ENCODE peak calls at places on chromosomes 13 and 19, in nine cellular contexts. One of them, this sample, is unnamed.

GRCh38 chr13:99873832-99874430 is 97.6 kb downstream of the ZIC5 start:
- DNase-seq in AG10803: no peak
- DNase-seq in heart right ventricle: no peak
- DNase-seq in AG04450: no peak
- DNase-seq in HepG2: no peak
- DNase-seq in thoracic aorta: no peak
- DNase-seq in GM23338: no peak
- DNase-seq in fibroblast of lung: no peak
- DNase-seq in dorsolateral prefrontal cortex: no peak
- DNase-seq in this sample: no peak

GRCh38 chr13:110244096-110244830 is 62.7 kb downstream of the COL4A1 start:
- DNase-seq in fibroblast of lung: peak
- DNase-seq in HepG2: no peak
- DNase-seq in AG10803: peak
- DNase-seq in dorsolateral prefrontal cortex: no peak
- DNase-seq in GM23338: no peak
- DNase-seq in thoracic aorta: no peak
- DNase-seq in heart right ventricle: no peak
- DNase-seq in AG04450: no peak
- DNase-seq in this sample: no peak

GRCh38 chr13:19818223-19818842 is 35.6 kb upstream of the PSPC1 start:
- DNase-seq in heart right ventricle: peak
- DNase-seq in AG10803: no peak
- DNase-seq in dorsolateral prefrontal cortex: no peak
- DNase-seq in thoracic aorta: no peak
- DNase-seq in fibroblast of lung: no peak
- DNase-seq in HepG2: peak
- DNase-seq in AG04450: no peak
- DNase-seq in GM23338: peak
- DNase-seq in this sample: peak

GRCh38 chr13:114069376-114070097 is 62.9 kb downstream of the RASA3 start:
- DNase-seq in AG10803: no peak
- DNase-seq in fibroblast of lung: no peak
- DNase-seq in heart right ventricle: no peak
- DNase-seq in thoracic aorta: no peak
- DNase-seq in AG04450: no peak
- DNase-seq in HepG2: no peak
- DNase-seq in GM23338: no peak
- DNase-seq in dorsolateral prefrontal cortex: no peak
- DNase-seq in this sample: no peak

GRCh38 chr13:110957181-110957884 is 42.5 kb upstream of the ANKRD10 start:
- DNase-seq in thoracic aorta: no peak
- DNase-seq in dorsolateral prefrontal cortex: no peak
- DNase-seq in AG04450: no peak
- DNase-seq in AG10803: no peak
- DNase-seq in GM23338: peak
- DNase-seq in fibroblast of lung: peak
- DNase-seq in heart right ventricle: no peak
- DNase-seq in HepG2: peak
- DNase-seq in this sample: no peak

GRCh38 chr19:5046339-5047039 is 77.6 kb downstream of the KDM4B start:
- DNase-seq in fibroblast of lung: no peak
- DNase-seq in dorsolateral prefrontal cortex: no peak
- DNase-seq in GM23338: no peak
- DNase-seq in HepG2: peak
- DNase-seq in AG04450: no peak
- DNase-seq in AG10803: peak
- DNase-seq in heart right ventricle: no peak
- DNase-seq in thoracic aorta: no peak
- DNase-seq in this sample: no peak

GRCh38 chr13:101514695-101515275 is 62.3 kb downstream of the ITGBL1 start:
- DNase-seq in thoracic aorta: no peak
- DNase-seq in HepG2: peak
- DNase-seq in GM23338: peak
- DNase-seq in AG10803: peak
- DNase-seq in AG04450: peak
- DNase-seq in heart right ventricle: no peak
- DNase-seq in fibroblast of lung: peak
- DNase-seq in dorsolateral prefrontal cortex: peak
- DNase-seq in this sample: no peak

GRCh38 chr13:27024062-27024461 is 147.5 kb downstream of the USP12 start:
- DNase-seq in HepG2: no peak
- DNase-seq in fibroblast of lung: no peak
- DNase-seq in heart right ventricle: no peak
- DNase-seq in dorsolateral prefrontal cortex: no peak
- DNase-seq in AG10803: no peak
- DNase-seq in thoracic aorta: no peak
- DNase-seq in GM23338: no peak
- DNase-seq in AG04450: no peak
- DNase-seq in this sample: no peak

GRCh38 chr19:47520343-47520806 is 5.5 kb upstream of the NAPA start:
- DNase-seq in AG10803: no peak
- DNase-seq in AG04450: no peak
- DNase-seq in thoracic aorta: no peak
- DNase-seq in dorsolateral prefrontal cortex: no peak
- DNase-seq in GM23338: no peak
- DNase-seq in heart right ventricle: no peak
- DNase-seq in fibroblast of lung: no peak
- DNase-seq in HepG2: peak
- DNase-seq in this sample: no peak

GRCh38 chr19:47518139-47518538 is 3.3 kb upstream of the NAPA start:
- DNase-seq in HepG2: no peak
- DNase-seq in thoracic aorta: no peak
- DNase-seq in AG10803: no peak
- DNase-seq in fibroblast of lung: no peak
- DNase-seq in AG04450: no peak
- DNase-seq in dorsolateral prefrontal cortex: no peak
- DNase-seq in GM23338: no peak
- DNase-seq in heart right ventricle: no peak
- DNase-seq in this sample: no peak

GRCh38 chr19:47520839-47521238 is 6.0 kb upstream of the NAPA start:
- DNase-seq in GM23338: no peak
- DNase-seq in fibroblast of lung: no peak
- DNase-seq in HepG2: no peak
- DNase-seq in AG10803: no peak
- DNase-seq in AG04450: no peak
- DNase-seq in thoracic aorta: no peak
- DNase-seq in heart right ventricle: no peak
- DNase-seq in dorsolateral prefrontal cortex: no peak
- DNase-seq in this sample: no peak

GRCh38 chr19:47521473-47522180 is 6.8 kb upstream of the NAPA start:
- DNase-seq in GM23338: no peak
- DNase-seq in fibroblast of lung: no peak
- DNase-seq in thoracic aorta: no peak
- DNase-seq in heart right ventricle: no peak
- DNase-seq in AG04450: no peak
- DNase-seq in AG10803: no peak
- DNase-seq in HepG2: no peak
- DNase-seq in dorsolateral prefrontal cortex: no peak
- DNase-seq in this sample: no peak

DNA sequence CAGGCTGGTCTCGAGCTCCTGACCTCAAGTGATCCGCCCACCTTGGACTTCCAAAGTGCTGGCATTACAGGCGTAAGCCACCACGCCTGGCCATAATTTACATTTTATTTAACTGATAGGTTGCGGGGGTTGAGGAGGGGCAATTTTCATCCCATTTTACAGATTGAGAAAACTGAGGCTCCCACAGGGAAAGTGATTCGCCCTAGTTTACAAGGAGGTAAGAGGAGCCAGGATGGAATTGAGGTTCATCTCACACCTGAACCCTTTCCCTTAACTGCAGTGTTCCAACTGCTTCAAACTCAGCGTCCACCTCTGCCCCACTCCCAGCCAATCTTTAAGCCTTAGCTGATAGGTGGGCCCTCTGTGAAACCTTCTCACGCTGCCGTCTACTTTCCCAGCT is 4.0 kb upstream of the NAPA start:
- DNase-seq in heart right ventricle: no peak
- DNase-seq in AG04450: no peak
- DNase-seq in fibroblast of lung: no peak
- DNase-seq in thoracic aorta: no peak
- DNase-seq in GM23338: no peak
- DNase-seq in HepG2: no peak
- DNase-seq in dorsolateral prefrontal cortex: no peak
- DNase-seq in AG10803: no peak
- DNase-seq in this sample: no peak
- H3K4me3 ChIP-seq in heart right ventricle: no peak
- H3K4me3 ChIP-seq in AG04450: no peak
- H3K4me3 ChIP-seq in fibroblast of lung: no peak
- H3K4me3 ChIP-seq in thoracic aorta: no peak
- H3K4me3 ChIP-seq in GM23338: no peak
- H3K4me3 ChIP-seq in HepG2: no peak
- H3K4me3 ChIP-seq in dorsolateral prefrontal cortex: no peak
- H3K4me3 ChIP-seq in AG10803: no peak
- H3K4me3 ChIP-seq in this sample: no peak

GRCh38 chr13:49629947-49630346 is 1.6 kb downstream of the ARL11 start:
- DNase-seq in AG04450: no peak
- DNase-seq in thoracic aorta: no peak
- DNase-seq in dorsolateral prefrontal cortex: no peak
- DNase-seq in heart right ventricle: no peak
- DNase-seq in AG10803: no peak
- DNase-seq in HepG2: no peak
- DNase-seq in GM23338: no peak
- DNase-seq in fibroblast of lung: no peak
- DNase-seq in this sample: no peak

GRCh38 chr13:49632156-49632555 is 3.8 kb downstream of the ARL11 start:
- DNase-seq in dorsolateral prefrontal cortex: no peak
- DNase-seq in AG10803: no peak
- DNase-seq in heart right ventricle: no peak
- DNase-seq in HepG2: no peak
- DNase-seq in thoracic aorta: no peak
- DNase-seq in AG04450: no peak
- DNase-seq in fibroblast of lung: no peak
- DNase-seq in GM23338: no peak
- DNase-seq in this sample: no peak

GRCh38 chr13:49630580-49630979 is 2.3 kb downstream of the ARL11 start:
- DNase-seq in fibroblast of lung: no peak
- DNase-seq in AG04450: no peak
- DNase-seq in GM23338: no peak
- DNase-seq in thoracic aorta: no peak
- DNase-seq in HepG2: no peak
- DNase-seq in heart right ventricle: no peak
- DNase-seq in dorsolateral prefrontal cortex: no peak
- DNase-seq in AG10803: no peak
- DNase-seq in this sample: no peak

GRCh38 chr13:49627831-49628652 is at the start of gene ARL11:
- DNase-seq in AG10803: no peak
- DNase-seq in GM23338: peak
- DNase-seq in HepG2: no peak
- DNase-seq in heart right ventricle: peak
- DNase-seq in AG04450: no peak
- DNase-seq in dorsolateral prefrontal cortex: no peak
- DNase-seq in fibroblast of lung: no peak
- DNase-seq in thoracic aorta: no peak
- DNase-seq in this sample: peak

DNA sequence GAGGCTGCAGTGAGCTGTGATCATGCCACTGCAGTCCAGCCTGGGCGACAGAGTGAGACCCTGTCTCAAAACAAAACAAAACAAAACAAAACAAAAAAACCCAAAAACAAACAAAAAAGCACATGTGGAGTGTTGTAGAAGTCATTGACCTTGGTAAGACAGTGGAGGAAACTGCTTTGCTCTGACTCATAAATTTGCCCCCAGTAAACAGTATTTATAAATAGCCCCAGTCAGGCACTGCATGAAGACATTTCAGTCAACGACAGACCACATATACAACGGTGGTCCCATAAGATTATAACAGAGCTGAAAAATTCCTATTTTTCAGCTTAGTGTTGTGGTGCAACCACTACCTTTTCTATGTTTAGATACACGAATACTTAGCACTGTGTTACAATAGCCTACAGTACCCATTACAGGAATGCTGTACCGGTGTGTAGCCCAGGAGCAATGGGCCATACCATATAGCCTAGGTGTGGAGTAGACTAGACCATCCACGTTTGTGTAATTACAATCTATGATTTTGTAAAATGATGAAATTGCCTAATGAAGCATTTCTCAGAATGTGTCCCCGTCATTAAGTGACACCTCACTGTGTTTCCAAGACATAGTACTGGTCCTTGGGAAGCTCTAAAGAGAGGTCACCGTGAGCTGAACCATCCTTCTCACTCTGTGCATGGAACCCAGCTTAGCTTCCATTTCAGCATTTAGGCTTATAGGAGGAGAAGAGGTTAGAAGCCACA is 1.1 kb downstream of the ARL11 start:
- DNase-seq in AG04450: no peak
- DNase-seq in thoracic aorta: no peak
- DNase-seq in GM23338: no peak
- DNase-seq in heart right ventricle: no peak
- DNase-seq in dorsolateral prefrontal cortex: no peak
- DNase-seq in fibroblast of lung: no peak
- DNase-seq in AG10803: no peak
- DNase-seq in HepG2: no peak
- DNase-seq in this sample: no peak
- H3K4me3 ChIP-seq in AG04450: no peak
- H3K4me3 ChIP-seq in thoracic aorta: peak
- H3K4me3 ChIP-seq in GM23338: no peak
- H3K4me3 ChIP-seq in heart right ventricle: no peak
- H3K4me3 ChIP-seq in dorsolateral prefrontal cortex: peak
- H3K4me3 ChIP-seq in fibroblast of lung: no peak
- H3K4me3 ChIP-seq in AG10803: no peak
- H3K4me3 ChIP-seq in HepG2: no peak
- H3K4me3 ChIP-seq in this sample: no peak

GRCh38 chr13:80338781-80339577 is 1.9 kb downstream of the SPRY2 start:
- DNase-seq in AG10803: peak
- DNase-seq in HepG2: peak
- DNase-seq in AG04450: peak
- DNase-seq in thoracic aorta: peak
- DNase-seq in fibroblast of lung: peak
- DNase-seq in heart right ventricle: peak
- DNase-seq in GM23338: peak
- DNase-seq in dorsolateral prefrontal cortex: peak
- DNase-seq in this sample: peak

GRCh38 chr13:80339578-80339840 is 1.4 kb downstream of the SPRY2 start:
- DNase-seq in AG04450: no peak
- DNase-seq in heart right ventricle: no peak
- DNase-seq in fibroblast of lung: peak
- DNase-seq in thoracic aorta: no peak
- DNase-seq in AG10803: no peak
- DNase-seq in dorsolateral prefrontal cortex: no peak
- DNase-seq in GM23338: peak
- DNase-seq in HepG2: no peak
- DNase-seq in this sample: no peak

GRCh38 chr13:80337706-80338105 is 3.2 kb downstream of the SPRY2 start:
- DNase-seq in HepG2: no peak
- DNase-seq in heart right ventricle: no peak
- DNase-seq in GM23338: no peak
- DNase-seq in AG10803: no peak
- DNase-seq in fibroblast of lung: peak
- DNase-seq in AG04450: no peak
- DNase-seq in dorsolateral prefrontal cortex: no peak
- DNase-seq in thoracic aorta: no peak
- DNase-seq in this sample: no peak

GRCh38 chr13:80336335-80336734 is 4.6 kb downstream of the SPRY2 start:
- DNase-seq in heart right ventricle: no peak
- DNase-seq in dorsolateral prefrontal cortex: no peak
- DNase-seq in thoracic aorta: no peak
- DNase-seq in fibroblast of lung: peak
- DNase-seq in GM23338: no peak
- DNase-seq in HepG2: no peak
- DNase-seq in AG04450: no peak
- DNase-seq in AG10803: peak
- DNase-seq in this sample: no peak

GRCh38 chr13:80337011-80337688 is 3.8 kb downstream of the SPRY2 start:
- DNase-seq in fibroblast of lung: peak
- DNase-seq in AG10803: no peak
- DNase-seq in HepG2: no peak
- DNase-seq in GM23338: no peak
- DNase-seq in AG04450: no peak
- DNase-seq in heart right ventricle: no peak
- DNase-seq in thoracic aorta: no peak
- DNase-seq in dorsolateral prefrontal cortex: peak
- DNase-seq in this sample: no peak
- H3K4me3 ChIP-seq in fibroblast of lung: peak
- H3K4me3 ChIP-seq in AG10803: peak
- H3K4me3 ChIP-seq in HepG2: peak
- H3K4me3 ChIP-seq in GM23338: peak
- H3K4me3 ChIP-seq in AG04450: peak
- H3K4me3 ChIP-seq in heart right ventricle: peak
- H3K4me3 ChIP-seq in thoracic aorta: peak
- H3K4me3 ChIP-seq in dorsolateral prefrontal cortex: peak
- H3K4me3 ChIP-seq in this sample: peak

DNA sequence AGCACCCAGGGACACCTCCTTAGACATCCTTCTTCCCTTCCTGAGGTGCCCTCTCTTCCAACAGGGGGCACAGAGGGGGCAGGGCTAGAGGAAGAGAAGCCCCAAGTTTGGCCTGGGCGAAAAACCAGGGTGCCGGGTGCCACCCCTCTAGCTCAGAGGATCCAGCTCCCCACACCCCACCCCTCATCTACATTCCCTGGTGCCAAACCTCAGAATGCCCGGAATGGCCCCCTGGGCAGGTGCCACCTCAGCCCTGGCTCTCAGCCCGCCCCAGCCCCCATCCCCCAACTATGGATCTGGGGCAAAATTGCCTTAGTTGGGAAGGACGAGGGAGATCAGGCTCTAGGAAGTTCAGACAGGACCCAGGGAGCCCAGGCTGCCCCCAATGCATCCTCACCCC is 2.0 kb downstream of the CNN1 start:
- DNase-seq in thoracic aorta: no peak
- DNase-seq in AG04450: no peak
- DNase-seq in AG10803: no peak
- DNase-seq in dorsolateral prefrontal cortex: no peak
- DNase-seq in heart right ventricle: no peak
- DNase-seq in GM23338: no peak
- DNase-seq in fibroblast of lung: no peak
- DNase-seq in HepG2: no peak
- DNase-seq in this sample: no peak
- H3K4me3 ChIP-seq in thoracic aorta: peak
- H3K4me3 ChIP-seq in AG04450: no peak
- H3K4me3 ChIP-seq in AG10803: no peak
- H3K4me3 ChIP-seq in dorsolateral prefrontal cortex: no peak
- H3K4me3 ChIP-seq in heart right ventricle: no peak
- H3K4me3 ChIP-seq in GM23338: peak
- H3K4me3 ChIP-seq in fibroblast of lung: no peak
- H3K4me3 ChIP-seq in HepG2: no peak
- H3K4me3 ChIP-seq in this sample: no peak

This sample was measured in right lobe of liver.